ENCODE peak calls at places on chromosomes 13 and 19, in nine cellular contexts. N, U, D, Y, R, E, F, H and C are unnamed samples.
A peak's percentile ranks its signal among the peaks of the same experiment; 100 is the strongest.

GRCh38 chr13:43686557-43686956 is 100.2 kb downstream of the ENOX1 start:
- DNase-seq in N (peak; percentile 64), U (no peak), D (no peak), Y (peak; percentile 71), R (no peak), E (no peak), F (peak; percentile 77), H (no peak), C (no peak)

GRCh38 chr19:29172302-29172701 is 40.6 kb downstream of the UQCRFS1 start:
- DNase-seq in N (no peak), U (no peak), D (no peak), Y (no peak), R (no peak), E (no peak), F (no peak), H (no peak), C (no peak)

GRCh38 chr13:86446311-86446710 is 647.1 kb upstream of the SLITRK6 start:
- DNase-seq in N (no peak), U (no peak), D (no peak), Y (no peak), R (no peak), E (no peak), F (no peak), H (no peak), C (no peak)

GRCh38 chr19:41714598-41714997 is 6.2 kb downstream of the CEACAM5 start:
- DNase-seq in N (no peak), U (no peak), D (no peak), Y (no peak), R (no peak), E (no peak), F (no peak), H (no peak), C (no peak)

GRCh38 chr19:14542721-14543328 is 13.4 kb downstream of the TECR start:
- DNase-seq in N (no peak), U (no peak), D (no peak), Y (no peak), R (no peak), E (no peak), F (peak; percentile 55), H (peak; percentile 34), C (no peak)

GRCh38 chr19:47228168-47228936 is 2.6 kb downstream of the BBC3 start:
- DNase-seq in N (peak; percentile 52), U (peak; percentile 37), D (peak; percentile 54), Y (peak; percentile 64), R (no peak), E (no peak), F (peak; percentile 62), H (peak; percentile 26), C (peak; percentile 51)

GRCh38 chr13:26019881-26020535 is 31.8 kb downstream of the SHISA2 start:
- DNase-seq in N (no peak), U (no peak), D (no peak), Y (peak; percentile 80), R (no peak), E (no peak), F (no peak), H (no peak), C (no peak)

GRCh38 chr19:55958356-55958755 is 10.7 kb downstream of the NLRP8 start:
- DNase-seq in N (no peak), U (no peak), D (no peak), Y (no peak), R (no peak), E (no peak), F (no peak), H (no peak), C (no peak)

GRCh38 chr13:38685974-38686571 is 804 bp upstream of the FREM2 start:
- DNase-seq in N (no peak), U (no peak), D (peak; percentile 57), Y (no peak), R (no peak), E (no peak), F (no peak), H (no peak), C (peak; percentile 63)

GRCh38 chr13:74024314-74024713 is 109.9 kb downstream of the KLF12 start:
- DNase-seq in N (no peak), U (no peak), D (no peak), Y (no peak), R (no peak), E (no peak), F (peak; percentile 28), H (no peak), C (no peak)

GRCh38 chr19:40533508-40533907 is 43.2 kb upstream of the SHKBP1 start:
- DNase-seq in N (no peak), U (no peak), D (no peak), Y (no peak), R (no peak), E (no peak), F (no peak), H (no peak), C (no peak)

GRCh38 chr19:49590971-49591730 is at the start of gene PRR12:
- DNase-seq in N (peak; percentile 62), U (peak; percentile 67), D (peak; percentile 65), Y (peak; percentile 78), R (no peak), E (peak; percentile 63), F (peak; percentile 64), H (peak; percentile 87), C (peak; percentile 65)

GRCh38 chr13:50081106-50081898 is 66.1 kb downstream of the KCNRG start:
- DNase-seq in N (peak; percentile 41), U (peak; percentile 38), D (peak; percentile 74), Y (peak; percentile 66), R (no peak), E (peak; percentile 54), F (peak; percentile 56), H (peak; percentile 45), C (peak; percentile 71)

GRCh38 chr13:50080856-50081105 is 65.5 kb downstream of the KCNRG start:
- DNase-seq in N (no peak), U (no peak), D (no peak), Y (no peak), R (no peak), E (no peak), F (no peak), H (no peak), C (no peak)

GRCh38 chr13:50079278-50080157 is 64.3 kb downstream of the KCNRG start:
- DNase-seq in N (no peak), U (no peak), D (no peak), Y (peak; percentile 36), R (no peak), E (no peak), F (no peak), H (no peak), C (no peak)

GRCh38 chr13:50080158-50080855 is 65.1 kb downstream of the KCNRG start:
- DNase-seq in N (no peak), U (no peak), D (peak; percentile 45), Y (peak; percentile 66), R (no peak), E (no peak), F (peak; percentile 29), H (peak; percentile 22), C (peak; percentile 41)

GRCh38 chr13:50078512-50079277 is 63.5 kb downstream of the KCNRG start:
- DNase-seq in N (no peak), U (no peak), D (no peak), Y (peak; percentile 37), R (no peak), E (no peak), F (no peak), H (no peak), C (no peak)
- H3K4me1 ChIP-seq in N (peaks cover 64% of the 10 kb centered on the region), U (peaks cover 11% of the 10 kb centered on the region), D (peaks cover 2% of the 10 kb centered on the region), Y (peaks cover 7% of the 10 kb centered on the region), R (peaks cover 7% of the 10 kb centered on the region), E (no peaks in the 10 kb centered on the region), F (peaks cover 4% of the 10 kb centered on the region), H (peaks cover 2% of the 10 kb centered on the region), C (no peaks in the 10 kb centered on the region)

GRCh38 chr19:1811472-1811894 is 593 bp downstream of the ATP8B3 start:
- DNase-seq in N (peak; percentile 41), U (peak; percentile 31), D (peak; percentile 60), Y (peak; percentile 62), R (peak; percentile 26), E (peak; percentile 65), F (peak; percentile 56), H (peak; percentile 90), C (peak; percentile 67)
- H3K4me1 ChIP-seq in N (peaks cover 22% of the 10 kb centered on the region), U (peaks cover 12% of the 10 kb centered on the region), D (peaks cover 16% of the 10 kb centered on the region), Y (peaks cover 21% of the 10 kb centered on the region), R (peaks cover 16% of the 10 kb centered on the region), E (no peaks in the 10 kb centered on the region), F (peaks cover 16% of the 10 kb centered on the region), H (peaks cover 8% of the 10 kb centered on the region), C (peaks cover 13% of the 10 kb centered on the region)

DNA sequence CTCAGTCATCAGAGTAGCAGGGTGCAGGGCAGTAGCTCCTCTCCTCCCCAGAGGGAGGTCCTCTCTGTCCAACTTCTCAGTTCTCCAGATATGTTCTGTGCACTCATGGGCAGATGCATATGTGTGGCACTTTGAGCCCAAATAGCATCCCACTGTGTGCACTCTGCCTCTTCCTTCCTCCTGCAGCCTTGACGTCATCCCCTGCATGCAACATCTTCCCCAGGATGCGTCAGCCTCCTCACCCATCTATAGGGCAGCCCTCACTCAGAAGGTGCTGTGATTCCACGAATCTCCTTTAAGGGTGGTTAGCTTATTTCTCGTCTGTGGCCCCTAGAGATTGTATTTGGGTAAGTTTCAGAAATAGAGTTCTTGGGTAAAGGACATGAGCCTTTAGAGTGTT is 22.1 kb upstream of the CRTC1 start:
- DNase-seq in N (no peak), U (no peak), D (no peak), Y (no peak), R (no peak), E (no peak), F (no peak), H (no peak), C (no peak)
- H3K4me1 ChIP-seq in N (peaks cover 63% of the 10 kb centered on the region), U (peaks cover 4% of the 10 kb centered on the region), D (no peaks in the 10 kb centered on the region), Y (peaks cover 27% of the 10 kb centered on the region), R (peaks cover 53% of the 10 kb centered on the region), E (no peaks in the 10 kb centered on the region), F (peaks cover 15% of the 10 kb centered on the region), H (peaks cover 7% of the 10 kb centered on the region), C (no peaks in the 10 kb centered on the region)

DNA sequence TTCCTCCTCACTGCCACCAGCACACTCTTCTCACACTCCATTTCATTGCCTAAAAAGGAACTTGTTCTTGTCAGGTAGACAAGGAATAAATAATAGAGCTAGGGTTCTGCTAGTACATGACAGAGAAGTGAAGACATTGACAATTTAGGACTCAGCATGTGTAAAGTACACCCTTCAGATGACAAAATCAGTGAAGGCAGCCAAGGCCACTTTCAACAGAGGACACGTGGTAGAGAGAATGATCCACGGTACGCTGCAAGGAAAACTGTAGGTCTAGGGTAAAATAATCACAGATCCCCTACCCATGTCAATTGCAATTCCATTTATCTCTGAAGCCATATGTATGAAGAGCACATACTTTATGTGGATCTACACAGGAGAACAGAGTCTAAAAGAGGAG is 7.2 kb upstream of the SPATA13 start:
- DNase-seq in N (no peak), U (no peak), D (no peak), Y (no peak), R (no peak), E (no peak), F (no peak), H (no peak), C (no peak)
- H3K4me1 ChIP-seq in N (no peaks in the 10 kb centered on the region), U (no peaks in the 10 kb centered on the region), D (peaks cover 15% of the 10 kb centered on the region), Y (peaks cover 53% of the 10 kb centered on the region), R (no peaks in the 10 kb centered on the region), E (no peaks in the 10 kb centered on the region), F (no peaks in the 10 kb centered on the region), H (no peaks in the 10 kb centered on the region), C (no peaks in the 10 kb centered on the region)

DNA sequence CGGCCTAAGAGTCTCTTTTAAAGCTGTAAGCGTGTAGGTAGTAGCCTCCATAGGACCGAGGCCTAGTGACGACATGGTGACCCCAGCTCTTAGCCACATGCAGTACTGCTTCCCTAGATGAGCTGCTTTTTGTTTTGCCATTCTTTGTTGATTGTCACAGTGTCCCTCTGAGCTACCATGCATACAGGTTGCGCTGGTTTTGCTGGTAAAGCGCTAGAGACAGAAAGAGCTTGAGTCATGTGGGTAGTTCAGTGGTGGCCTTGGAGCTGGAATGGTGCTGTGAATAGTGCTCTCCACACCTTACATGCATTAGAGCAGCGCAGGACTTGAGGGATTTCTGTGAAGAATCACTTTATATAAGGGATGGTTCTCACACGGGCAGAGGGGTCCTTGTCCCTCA is 5.1 kb downstream of the HNRNPM start:
- DNase-seq in N (no peak), U (no peak), D (no peak), Y (no peak), R (no peak), E (no peak), F (no peak), H (no peak), C (no peak)
- H3K4me1 ChIP-seq in N (peaks cover 97% of the 10 kb centered on the region), U (peaks cover 83% of the 10 kb centered on the region), D (peaks cover 53% of the 10 kb centered on the region), Y (peaks cover 28% of the 10 kb centered on the region), R (peaks cover 61% of the 10 kb centered on the region), E (peaks cover 36% of the 10 kb centered on the region), F (peaks cover 74% of the 10 kb centered on the region), H (peaks cover 35% of the 10 kb centered on the region), C (peaks cover 7% of the 10 kb centered on the region)